ENCODE peak calls at places on chromosomes 13 and 19, in six cellular contexts. D, U, Z, B, V and O are unnamed samples.

GRCh38 chr13:96809366-96810096 is 184.7 kb downstream of the OXGR1 start:
- DNase-seq in D (no peak), U (no peak), Z (no peak), B (no peak), V (no peak), O (no peak)

GRCh38 chr13:68473834-68474326 is 1243.7 kb upstream of the PCDH9 start:
- DNase-seq in D (no peak), U (no peak), Z (no peak), B (no peak), V (no peak), O (no peak)

GRCh38 chr19:50486823-50487515 is 10.3 kb upstream of the GARIN5A start:
- DNase-seq in D (no peak), U (peak), Z (no peak), B (no peak), V (no peak), O (peak)

GRCh38 chr19:10655457-10656312 is 1.5 kb downstream of the ILF3 start:
- DNase-seq in D (no peak), U (no peak), Z (peak), B (no peak), V (no peak), O (no peak)

GRCh38 chr13:43682698-43683097 is 104.1 kb downstream of the ENOX1 start:
- DNase-seq in D (no peak), U (no peak), Z (no peak), B (no peak), V (no peak), O (no peak)

GRCh38 chr13:46866150-46866549 is 30.7 kb downstream of the HTR2A start:
- DNase-seq in D (no peak), U (peak), Z (no peak), B (no peak), V (no peak), O (no peak)

GRCh38 chr13:97011446-97012131 is 17.3 kb upstream of the OXGR1 start:
- DNase-seq in D (no peak), U (no peak), Z (no peak), B (no peak), V (no peak), O (no peak)

GRCh38 chr13:73715114-73715909 is 418.9 kb downstream of the KLF12 start:
- DNase-seq in D (no peak), U (no peak), Z (no peak), B (no peak), V (no peak), O (no peak)

GRCh38 chr13:24261566-24261965 is 47.8 kb upstream of the C1QTNF9 start:
- DNase-seq in D (no peak), U (no peak), Z (no peak), B (no peak), V (peak), O (no peak)

GRCh38 chr19:38684078-38684861 is 36.8 kb downstream of the ACTN4 start:
- DNase-seq in D (peak), U (no peak), Z (peak), B (no peak), V (peak), O (peak)

GRCh38 chr13:23087884-23088283 is 92.9 kb upstream of the SGCG start:
- DNase-seq in D (no peak), U (no peak), Z (no peak), B (no peak), V (no peak), O (no peak)

GRCh38 chr19:46745521-46746280 is at the start of gene FKRP:
- DNase-seq in D (peak), U (no peak), Z (no peak), B (peak), V (no peak), O (no peak)

GRCh38 chr13:46899801-46900200 is 2.9 kb upstream of the HTR2A start:
- DNase-seq in D (no peak), U (no peak), Z (no peak), B (peak), V (no peak), O (no peak)

GRCh38 chr13:95349267-95349666 is 48.0 kb upstream of the ABCC4 start:
- DNase-seq in D (no peak), U (no peak), Z (no peak), B (no peak), V (no peak), O (no peak)

GRCh38 chr19:55212447-55212846 is 3.1 kb upstream of the PTPRH start:
- DNase-seq in D (no peak), U (no peak), Z (no peak), B (no peak), V (no peak), O (no peak)

GRCh38 chr19:16825312-16826168 is 3.7 kb upstream of the SIN3B start:
- DNase-seq in D (peak), U (no peak), Z (peak), B (no peak), V (no peak), O (no peak)

GRCh38 chr19:7018828-7019227 is 2.4 kb downstream of the MBD3L2B start:
- DNase-seq in D (no peak), U (no peak), Z (no peak), B (no peak), V (no peak), O (no peak)

GRCh38 chr19:51365211-51366049 is 758 bp downstream of the ETFB start:
- DNase-seq in D (peak), U (no peak), Z (no peak), B (no peak), V (no peak), O (no peak)

GRCh38 chr19:51480590-51480989 is 2.3 kb downstream of the CEACAM18 start:
- DNase-seq in D (no peak), U (no peak), Z (no peak), B (no peak), V (no peak), O (no peak)

GRCh38 chr19:36973844-36974195 is 57.7 kb downstream of the ZNF568 start:
- DNase-seq in D (no peak), U (no peak), Z (no peak), B (no peak), V (no peak), O (no peak)

GRCh38 chr19:18417250-18418033 is 1.8 kb upstream of the SSBP4 start:
- DNase-seq in D (peak), U (peak), Z (no peak), B (peak), V (no peak), O (peak)

GRCh38 chr13:90091611-90092010 is 1255.9 kb upstream of the MIR17HG start:
- DNase-seq in D (no peak), U (no peak), Z (no peak), B (no peak), V (no peak), O (no peak)

GRCh38 chr19:15479391-15480345 is at the start of gene PGLYRP2:
- DNase-seq in D (no peak), U (no peak), Z (peak), B (no peak), V (no peak), O (no peak)

GRCh38 chr19:10430505-10431253 is 10.3 kb downstream of the PDE4A start:
- DNase-seq in D (no peak), U (peak), Z (peak), B (peak), V (no peak), O (peak)

GRCh38 chr19:18961767-18962423 is 20.9 kb upstream of the HOMER3 start:
- DNase-seq in D (no peak), U (no peak), Z (no peak), B (no peak), V (no peak), O (no peak)

GRCh38 chr13:52677823-52678222 is 25.2 kb downstream of the SUGT1 start:
- DNase-seq in D (no peak), U (no peak), Z (no peak), B (no peak), V (no peak), O (no peak)

GRCh38 chr13:49980266-49980665 is 16.6 kb upstream of the TRIM13 start:
- DNase-seq in D (no peak), U (no peak), Z (no peak), B (no peak), V (no peak), O (no peak)

GRCh38 chr13:64810701-64811258 is 2419.4 kb downstream of the PCDH9 start:
- DNase-seq in D (no peak), U (no peak), Z (no peak), B (no peak), V (no peak), O (no peak)

GRCh38 chr13:45337395-45337794 is 3.6 kb downstream of the TPT1 start:
- DNase-seq in D (no peak), U (no peak), Z (no peak), B (no peak), V (no peak), O (no peak)
- TF ChIP-seq POLR2A in D (no peak), U (no peak), Z (no peak), B (no peak), V (no peak), O (no peak)

GRCh38 chr19:1496714-1497577 is 6.0 kb downstream of the REEP6 start:
- DNase-seq in D (no peak), U (no peak), Z (no peak), B (peak), V (no peak), O (no peak)
- TF ChIP-seq POLR2A in D (no peak), U (no peak), Z (no peak), B (no peak), V (no peak), O (no peak)

DNA sequence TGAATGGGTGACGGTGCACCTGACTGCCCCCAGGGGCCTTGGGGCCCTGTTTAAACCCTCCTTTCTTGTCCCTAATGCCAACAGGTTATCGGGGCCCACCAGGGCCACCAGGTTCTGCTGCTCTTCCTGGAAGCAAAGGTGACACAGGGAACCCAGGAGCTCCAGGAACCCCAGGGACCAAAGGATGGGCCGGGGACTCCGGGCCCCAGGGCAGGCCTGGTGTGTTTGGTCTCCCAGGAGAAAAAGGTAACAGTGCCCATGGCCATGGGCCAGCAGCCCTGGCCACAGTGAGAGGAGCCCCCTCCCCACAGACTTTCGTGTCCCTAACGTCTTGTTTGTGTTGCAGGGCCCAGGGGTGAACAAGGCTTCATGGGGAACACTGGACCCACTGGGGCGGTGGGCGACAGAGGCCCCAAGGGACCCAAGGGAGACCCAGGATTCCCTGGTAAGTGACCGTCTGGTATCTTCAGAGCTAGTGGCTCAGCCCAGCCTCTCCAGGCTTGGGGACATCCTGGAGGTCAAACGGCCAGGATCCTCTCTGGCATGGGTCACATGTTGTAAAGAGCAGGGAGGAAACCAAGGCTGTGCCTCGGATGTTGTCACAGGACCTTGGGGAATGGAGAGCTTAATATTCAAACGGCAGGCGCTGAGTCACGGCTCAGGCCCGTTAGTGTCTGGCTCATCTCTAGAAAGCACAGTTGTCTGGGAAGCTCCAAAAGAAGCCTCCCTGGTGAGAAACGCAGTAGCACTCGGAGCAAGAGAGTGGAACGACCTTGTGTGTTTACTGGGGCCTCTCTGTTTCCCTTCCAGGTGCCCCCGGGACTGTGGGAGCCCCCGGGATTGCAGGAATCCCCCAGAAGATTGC is 58.3 kb downstream of the RAB20 start:
- DNase-seq in D (no peak), U (no peak), Z (no peak), B (peak), V (no peak), O (no peak)
- TF ChIP-seq POLR2A in D (no peak), U (no peak), Z (no peak), B (no peak), V (no peak), O (no peak)

GRCh38 chr19:5152767-5153532 is 184.0 kb downstream of the KDM4B start:
- DNase-seq in D (no peak), U (peak), Z (no peak), B (peak), V (no peak), O (no peak)

GRCh38 chr19:5150331-5150901 is 181.5 kb downstream of the KDM4B start:
- DNase-seq in D (peak), U (peak), Z (no peak), B (peak), V (no peak), O (peak)

GRCh38 chr19:5153601-5154128 is 184.8 kb downstream of the KDM4B start:
- DNase-seq in D (no peak), U (peak), Z (no peak), B (peak), V (no peak), O (no peak)

GRCh38 chr19:5150902-5151741 is 182.2 kb downstream of the KDM4B start:
- DNase-seq in D (peak), U (peak), Z (no peak), B (peak), V (no peak), O (no peak)

GRCh38 chr19:5152013-5152763 is 183.3 kb downstream of the KDM4B start:
- DNase-seq in D (no peak), U (peak), Z (no peak), B (peak), V (no peak), O (no peak)
- TF ChIP-seq POLR2A in D (no peak), U (no peak), Z (no peak), B (no peak), V (no peak), O (no peak)

GRCh38 chr19:48950830-48951519 is 3.7 kb upstream of the BAX start:
- DNase-seq in D (no peak), U (no peak), Z (no peak), B (no peak), V (no peak), O (no peak)

GRCh38 chr19:48958006-48958405 is 3.3 kb downstream of the BAX start:
- DNase-seq in D (no peak), U (no peak), Z (no peak), B (no peak), V (no peak), O (no peak)

GRCh38 chr19:48954011-48954594 is 572 bp upstream of the BAX start:
- DNase-seq in D (no peak), U (no peak), Z (no peak), B (no peak), V (no peak), O (peak)

GRCh38 chr19:48955308-48955958 is 758 bp downstream of the BAX start:
- DNase-seq in D (no peak), U (no peak), Z (no peak), B (peak), V (no peak), O (no peak)

GRCh38 chr19:48954595-48955307 is at the start of gene BAX:
- DNase-seq in D (peak), U (peak), Z (peak), B (peak), V (peak), O (peak)
- TF ChIP-seq POLR2A in D (peak), U (no peak), Z (peak), B (peak), V (peak), O (peak)

GRCh38 chr13:30664689-30665088 is 47.0 kb downstream of the USPL1 start:
- DNase-seq in D (no peak), U (no peak), Z (no peak), B (no peak), V (no peak), O (no peak)

GRCh38 chr13:30660796-30661195 is 43.1 kb downstream of the USPL1 start:
- DNase-seq in D (no peak), U (no peak), Z (no peak), B (no peak), V (no peak), O (no peak)

GRCh38 chr13:30656178-30656577 is 38.5 kb downstream of the USPL1 start:
- DNase-seq in D (no peak), U (no peak), Z (no peak), B (no peak), V (no peak), O (no peak)

GRCh38 chr13:30654430-30654829 is 36.7 kb downstream of the USPL1 start:
- DNase-seq in D (no peak), U (no peak), Z (no peak), B (no peak), V (no peak), O (no peak)

GRCh38 chr13:30659980-30660379 is 42.3 kb downstream of the USPL1 start:
- DNase-seq in D (no peak), U (no peak), Z (no peak), B (no peak), V (no peak), O (no peak)
- TF ChIP-seq POLR2A in D (no peak), U (no peak), Z (no peak), B (no peak), V (no peak), O (no peak)